ENCODE peak calls at places on chromosomes 12 and 14, in eight cellular contexts. H is body of pancreas, A is cardiac muscle cell, R is fibroblast of the aortic adventitia, K is thoracic aorta, D is endodermal cell, L is PC-3, C is coronary artery. J is an unnamed sample.

GRCh38 chr14:61555056-61555838 is 140.1 kb upstream of the HIF1A start:
- DNase-seq in R (peak), C (no peak), H (no peak), K (no peak), D (peak), A (no peak), L (peak), J (no peak)

GRCh38 chr14:106831322-106831720 is 1304.9 kb downstream of the TMEM121 start:
- DNase-seq in R (no peak), D (peak), K (no peak), L (no peak), C (no peak), H (peak), A (no peak), J (no peak)

GRCh38 chr14:103974575-103974974 is 32.2 kb upstream of the RD3L start:
- DNase-seq in H (no peak), L (no peak), D (no peak), C (no peak), K (no peak), R (no peak), A (no peak), J (no peak)

GRCh38 chr12:120172053-120172452 is 22.5 kb downstream of the GCN1 start:
- DNase-seq in R (no peak), H (no peak), C (no peak), D (no peak), L (no peak), K (no peak), A (no peak), J (no peak)

GRCh38 chr12:109714141-109714912 is 702 bp downstream of the FAM222A start:
- DNase-seq in D (peak), L (peak), K (no peak), R (peak), A (peak), C (no peak), H (peak), J (no peak)

GRCh38 chr14:99522457-99522891 is 41.3 kb downstream of the CCNK start:
- DNase-seq in C (no peak), H (no peak), K (no peak), D (peak), A (no peak), R (peak), L (peak), J (no peak)

GRCh38 chr12:113436586-113436985 is 14.4 kb downstream of the SDSL start:
- DNase-seq in D (no peak), A (no peak), K (no peak), R (no peak), L (no peak), H (no peak), C (no peak), J (no peak)

GRCh38 chr12:32679091-32679909 is at the start of gene DNM1L:
- DNase-seq in L (peak), R (peak), C (peak), A (peak), H (peak), K (peak), D (peak), J (peak)

GRCh38 chr12:106386836-106387555 is 29.4 kb downstream of the POLR3B start:
- DNase-seq in L (no peak), K (no peak), R (peak), D (no peak), H (no peak), C (no peak), A (no peak), J (no peak)

GRCh38 chr12:18521461-18521860 is 216.4 kb downstream of the PLCZ1 start:
- DNase-seq in K (no peak), R (no peak), D (no peak), A (no peak), C (no peak), L (no peak), H (no peak), J (no peak)

DNA sequence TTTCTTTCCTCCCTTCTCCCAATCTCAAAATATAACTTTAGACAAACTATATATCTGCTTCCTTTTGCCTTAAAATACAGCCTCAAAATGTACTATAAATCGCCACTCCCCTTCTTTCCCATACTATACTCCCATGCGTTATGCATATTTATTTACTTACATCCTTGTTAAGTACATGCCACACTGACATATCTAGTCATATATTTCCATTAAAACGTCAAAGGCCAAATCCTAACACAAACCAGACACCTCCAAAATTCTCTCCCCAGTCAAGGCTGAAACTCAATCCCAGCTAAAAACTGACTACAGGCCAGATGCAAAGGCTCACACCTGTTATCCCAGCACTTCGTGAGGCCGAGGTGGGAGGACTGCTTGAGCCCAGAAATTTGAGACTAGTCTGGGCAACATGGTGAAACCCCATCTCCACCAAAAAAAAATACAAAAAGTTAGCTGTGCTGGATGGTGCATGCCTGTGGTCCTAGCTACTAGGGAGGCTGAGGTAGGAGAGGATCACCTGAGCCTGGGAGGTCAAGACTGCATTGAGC is 5.7 kb upstream of the CAND1 start:
- DNase-seq in A (no peak), H (no peak), L (no peak), K (no peak), D (no peak), C (no peak), R (no peak), J (no peak)
- TF ChIP-seq CTCF in A (no peak), H (no peak), L (no peak), K (no peak), D (no peak), C (no peak), R (no peak), J (no peak)

GRCh38 chr12:11732760-11733159 is 83.3 kb downstream of the ETV6 start:
- DNase-seq in A (no peak), C (no peak), H (no peak), R (no peak), D (no peak), K (no peak), L (no peak), J (no peak)
- H3K4me3 ChIP-seq in A (no peak), C (no peak), H (no peak), R (no peak), D (no peak), K (no peak), L (no peak), J (no peak)

GRCh38 chr12:26097046-26097878 is 27.6 kb downstream of the BHLHE41 start:
- DNase-seq in L (peak), D (peak), C (no peak), R (peak), K (no peak), H (peak), A (peak), J (peak)

GRCh38 chr12:26092706-26093105 is 32.1 kb downstream of the BHLHE41 start:
- DNase-seq in D (no peak), A (no peak), C (no peak), L (no peak), K (no peak), H (no peak), R (no peak), J (no peak)

GRCh38 chr12:26088999-26089398 is 35.8 kb downstream of the BHLHE41 start:
- DNase-seq in A (no peak), C (no peak), L (peak), H (no peak), R (no peak), D (no peak), K (no peak), J (no peak)

GRCh38 chr12:26090853-26091510 is 33.9 kb downstream of the BHLHE41 start:
- DNase-seq in C (no peak), H (no peak), A (peak), K (no peak), L (peak), R (peak), D (no peak), J (peak)

GRCh38 chr12:26091837-26092236 is 33.0 kb downstream of the BHLHE41 start:
- DNase-seq in A (peak), H (no peak), C (no peak), R (peak), D (peak), L (peak), K (no peak), J (no peak)
- TF ChIP-seq CTCF in A (peak), H (no peak), C (no peak), R (peak), D (peak), L (peak), K (no peak), J (peak)

GRCh38 chr12:74539765-74540526 is 2.3 kb downstream of the ATXN7L3B start:
- DNase-seq in K (no peak), D (peak), L (no peak), H (no peak), A (peak), C (no peak), R (peak), J (no peak)
- H3K4me3 ChIP-seq in K (peak), D (peak), L (peak), H (no peak), A (peak), C (peak), R (peak), J (peak)

J was measured in epithelial cell of proximal tubule.